ENCODE peak calls at places on chromosome 12, in eight cellular contexts. W is PC-3, I is GM23338, L is neural progenitor cell, N is HCT116, P is GM23248, G is SK-N-SH, K is MM.1S. V is an unnamed sample. For H4K20me1, the result is how much of the 10 kb centered on the place peaks cover.

GRCh38 chr12:116855744-116856470 is 25.3 kb downstream of the HRK start:
- DNase-seq in P (no peak), G (no peak), N (no peak), L (no peak), W (peak), I (no peak), K (no peak), V (no peak)

GRCh38 chr12:12645485-12645884 is 33.8 kb downstream of the CREBL2 start:
- DNase-seq in I (peak), W (peak), L (peak), N (peak), K (peak), P (peak), G (peak), V (peak)

GRCh38 chr12:110585231-110585799 is 2.2 kb upstream of the PPTC7 start:
- DNase-seq in W (peak), K (no peak), G (no peak), N (no peak), L (peak), P (peak), I (peak), V (peak)

GRCh38 chr12:19739195-19739776 is 300.0 kb downstream of the AEBP2 start:
- DNase-seq in K (peak), N (peak), L (peak), G (peak), P (peak), W (peak), I (peak), V (peak)

GRCh38 chr12:107179883-107180282 is 86.5 kb upstream of the CRY1 start:
- DNase-seq in K (no peak), L (no peak), W (no peak), G (no peak), N (no peak), I (no peak), P (peak), V (no peak)

GRCh38 chr12:64625243-64626077 is 15.2 kb downstream of the RASSF3 start:
- DNase-seq in K (no peak), W (peak), P (peak), I (no peak), N (peak), G (peak), L (no peak), V (peak)

GRCh38 chr12:120598674-120599463 is 17.7 kb upstream of the POP5 start:
- DNase-seq in N (no peak), L (no peak), I (no peak), K (peak), P (peak), G (no peak), W (peak), V (no peak)

GRCh38 chr12:31206038-31206670 is 119.8 kb downstream of the SINHCAF start:
- DNase-seq in N (peak), P (peak), L (no peak), G (no peak), W (peak), I (peak), K (no peak), V (no peak)

GRCh38 chr12:93699271-93700141 is 22.3 kb downstream of the CRADD start:
- DNase-seq in I (peak), W (peak), K (no peak), G (no peak), P (peak), N (no peak), L (no peak), V (no peak)

GRCh38 chr12:75631809-75632208 is 120.4 kb upstream of the KRR1 start:
- DNase-seq in G (no peak), L (peak), P (peak), W (no peak), K (no peak), I (no peak), N (no peak), V (no peak)

GRCh38 chr12:110449799-110450497 is at the start of gene ARPC3:
- DNase-seq in I (peak), W (peak), L (peak), K (peak), P (peak), G (peak), N (peak), V (peak)

GRCh38 chr12:5230151-5230550 is 186.5 kb downstream of the KCNA5 start:
- DNase-seq in W (no peak), I (no peak), K (no peak), G (no peak), N (no peak), L (no peak), P (peak), V (no peak)

GRCh38 chr12:53551889-53552291 is 44.6 kb upstream of the NPFF start:
- DNase-seq in P (no peak), I (no peak), G (no peak), W (no peak), K (peak), N (no peak), L (peak), V (no peak)

GRCh38 chr12:116277393-116278258 is at the start of gene MED13L:
- DNase-seq in G (peak), I (peak), K (peak), W (peak), N (peak), L (peak), P (peak), V (peak)

GRCh38 chr12:17928708-17929366 is 161.2 kb downstream of the RERGL start:
- DNase-seq in L (peak), N (peak), P (peak), G (no peak), I (peak), W (peak), K (no peak), V (no peak)

GRCh38 chr12:77642246-77642645 is 188.4 kb upstream of the NAV3 start:
- DNase-seq in G (no peak), K (no peak), I (no peak), P (no peak), N (no peak), W (no peak), L (no peak), V (no peak)

GRCh38 chr12:101719566-101719965 is 19.7 kb downstream of the SYCP3 start:
- DNase-seq in I (no peak), L (no peak), P (peak), K (no peak), N (no peak), W (peak), G (no peak), V (no peak)

GRCh38 chr12:115023279-115023678 is 339.3 kb upstream of the TBX3 start:
- DNase-seq in G (no peak), K (no peak), W (no peak), I (no peak), L (no peak), P (peak), N (no peak), V (no peak)

GRCh38 chr12:94114166-94114565 is 34.2 kb upstream of the PLXNC1 start:
- DNase-seq in G (no peak), W (no peak), P (no peak), L (no peak), I (no peak), N (no peak), K (no peak), V (no peak)

GRCh38 chr12:109273354-109273753 is 35.7 kb downstream of the FOXN4 start:
- DNase-seq in L (peak), W (no peak), P (no peak), K (no peak), I (peak), N (no peak), G (no peak), V (no peak)

GRCh38 chr12:84842406-84843013 is 70.1 kb downstream of the SLC6A15 start:
- DNase-seq in G (peak), L (peak), W (peak), N (peak), P (peak), I (peak), K (peak), V (peak)

GRCh38 chr12:132063491-132063890 is 80.6 kb downstream of the DDX51 start:
- DNase-seq in G (no peak), W (no peak), K (no peak), I (no peak), P (no peak), L (no peak), N (no peak), V (no peak)

GRCh38 chr12:5251092-5251491 is 180.8 kb upstream of the NTF3 start:
- DNase-seq in K (no peak), W (no peak), P (no peak), I (no peak), G (no peak), L (no peak), N (no peak), V (no peak)

GRCh38 chr12:47767197-47767724 is 5.8 kb upstream of the SLC48A1 start:
- DNase-seq in I (peak), G (no peak), L (peak), N (peak), K (peak), W (peak), P (peak), V (peak)

GRCh38 chr12:104347374-104348075 is 44.0 kb downstream of the EID3 start:
- DNase-seq in P (peak), I (no peak), W (peak), L (no peak), K (no peak), G (no peak), N (no peak), V (no peak)
- H4K20me1 ChIP-seq in P (under half), I (under half), W (half or more), L (under half), K (under half), G (under half), N (under half), V (under half)

GRCh38 chr12:113301811-113302210 is 33.1 kb downstream of the SLC8B1 start:
- DNase-seq in L (no peak), K (no peak), N (no peak), W (no peak), P (no peak), G (no peak), I (no peak), V (no peak)
- TF ChIP-seq EZH2phosphoT487 in L (no peak), K (no peak), N (no peak), W (no peak), P (no peak), G (no peak), I (no peak), V (no peak)

GRCh38 chr12:65892905-65893304 is 68.6 kb downstream of the HMGA2 start:
- DNase-seq in P (peak), L (no peak), G (no peak), N (no peak), W (peak), K (no peak), I (no peak), V (no peak)
- H3K4me3 ChIP-seq in P (peak), L (no peak), G (peak), N (no peak), W (peak), K (no peak), I (no peak), V (no peak)

GRCh38 chr12:124484526-124484953 is 82.9 kb downstream of the NCOR2 start:
- DNase-seq in W (no peak), G (no peak), I (no peak), P (no peak), N (no peak), K (peak), L (no peak), V (peak)
- H4K20me1 ChIP-seq in W (under half), G (half or more), I (under half), P (under half), N (under half), K (under half), L (half or more), V (under half)

GRCh38 chr12:7021956-7022355 is 3.7 kb upstream of the LPCAT3 start:
- DNase-seq in L (no peak), G (no peak), I (no peak), K (no peak), W (no peak), N (no peak), P (peak), V (no peak)
- TF ChIP-seq EZH2phosphoT487 in L (no peak), G (no peak), I (no peak), K (no peak), W (no peak), N (no peak), P (no peak), V (no peak)

GRCh38 chr12:78739653-78740052 is 124.9 kb upstream of the SYT1 start:
- DNase-seq in G (no peak), K (no peak), W (no peak), N (no peak), P (no peak), I (no peak), L (no peak), V (no peak)
- H3K4me3 ChIP-seq in G (no peak), K (no peak), W (no peak), N (no peak), P (no peak), I (no peak), L (no peak), V (no peak)

GRCh38 chr12:121807656-121808347 is 4.0 kb downstream of the SETD1B start:
- DNase-seq in W (no peak), L (no peak), I (no peak), K (no peak), G (no peak), P (no peak), N (no peak), V (no peak)

GRCh38 chr12:121808623-121809022 is 4.8 kb downstream of the SETD1B start:
- DNase-seq in W (no peak), P (no peak), L (no peak), K (no peak), I (no peak), G (no peak), N (no peak), V (no peak)

GRCh38 chr12:121810234-121810817 is 6.5 kb downstream of the SETD1B start:
- DNase-seq in G (no peak), L (no peak), I (no peak), P (no peak), W (no peak), K (no peak), N (no peak), V (no peak)

GRCh38 chr12:121810833-121811433 is 7.1 kb downstream of the SETD1B start:
- DNase-seq in I (no peak), G (no peak), P (peak), L (no peak), W (peak), K (no peak), N (no peak), V (no peak)

DNA sequence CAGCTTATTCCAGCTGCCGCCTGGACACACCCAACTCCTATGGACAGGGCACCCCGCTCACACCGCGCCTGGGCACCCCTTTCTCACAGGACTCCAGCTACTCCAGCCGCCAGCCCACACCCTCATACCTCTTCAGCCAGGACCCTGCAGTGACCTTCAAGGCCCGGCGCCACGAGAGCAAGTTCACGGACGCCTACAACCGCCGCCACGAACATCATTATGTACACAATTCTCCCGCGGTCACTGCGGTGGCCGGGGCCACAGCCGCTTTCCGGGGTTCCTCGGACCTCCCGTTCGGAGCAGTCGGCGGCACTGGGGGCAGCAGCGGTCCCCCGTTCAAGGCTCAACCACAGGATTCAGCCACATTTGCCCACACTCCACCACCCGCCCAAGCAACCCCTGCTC is 5.9 kb downstream of the SETD1B start:
- DNase-seq in L (no peak), P (no peak), W (no peak), N (no peak), G (no peak), K (no peak), I (no peak), V (no peak)
- H4K20me1 ChIP-seq in L (half or more), P (under half), W (under half), N (under half), G (under half), K (under half), I (under half), V (under half)

V was measured in OCI-LY7.